ENCODE peak calls at places on chromosome 21, in four cellular contexts. S, L, U and F are unnamed samples.

GRCh38 chr21:18529253-18529652 is 125.7 kb upstream of the TMPRSS15 start:
- DNase-seq in S (no peak), L (no peak), U (no peak), F (no peak)

GRCh38 chr21:38556390-38556789 is 58.1 kb upstream of the ERG start:
- DNase-seq in S (no peak), L (no peak), U (no peak), F (no peak)

GRCh38 chr21:28719731-28720130 is 272.9 kb downstream of the LTN1 start:
- DNase-seq in S (no peak), L (no peak), U (no peak), F (no peak)

GRCh38 chr21:43873673-43874072 is 8.7 kb downstream of the AGPAT3 start:
- DNase-seq in S (no peak), L (no peak), U (no peak), F (no peak)

GRCh38 chr21:41361786-41362604 is at the start of gene MX2:
- DNase-seq in S (peak), L (peak), U (peak), F (peak)

GRCh38 chr21:46392921-46393320 is 65.8 kb upstream of the DIP2A start:
- DNase-seq in S (peak), L (peak), U (peak), F (peak)

GRCh38 chr21:36450511-36450910 is 29.4 kb downstream of the CLDN14 start:
- DNase-seq in S (no peak), L (no peak), U (peak), F (no peak)

GRCh38 chr21:41411449-41412089 is 14.5 kb upstream of the MX1 start:
- DNase-seq in S (no peak), L (peak), U (no peak), F (no peak)

GRCh38 chr21:41611966-41612606 is 104.1 kb upstream of the TMPRSS2 start:
- DNase-seq in S (no peak), L (no peak), U (peak), F (no peak)

GRCh38 chr21:46489800-46490199 is 31.1 kb downstream of the DIP2A start:
- DNase-seq in S (no peak), L (no peak), U (no peak), F (no peak)

GRCh38 chr21:28699591-28700259 is 293.0 kb downstream of the LTN1 start:
- DNase-seq in S (no peak), L (no peak), U (no peak), F (no peak)

DNA sequence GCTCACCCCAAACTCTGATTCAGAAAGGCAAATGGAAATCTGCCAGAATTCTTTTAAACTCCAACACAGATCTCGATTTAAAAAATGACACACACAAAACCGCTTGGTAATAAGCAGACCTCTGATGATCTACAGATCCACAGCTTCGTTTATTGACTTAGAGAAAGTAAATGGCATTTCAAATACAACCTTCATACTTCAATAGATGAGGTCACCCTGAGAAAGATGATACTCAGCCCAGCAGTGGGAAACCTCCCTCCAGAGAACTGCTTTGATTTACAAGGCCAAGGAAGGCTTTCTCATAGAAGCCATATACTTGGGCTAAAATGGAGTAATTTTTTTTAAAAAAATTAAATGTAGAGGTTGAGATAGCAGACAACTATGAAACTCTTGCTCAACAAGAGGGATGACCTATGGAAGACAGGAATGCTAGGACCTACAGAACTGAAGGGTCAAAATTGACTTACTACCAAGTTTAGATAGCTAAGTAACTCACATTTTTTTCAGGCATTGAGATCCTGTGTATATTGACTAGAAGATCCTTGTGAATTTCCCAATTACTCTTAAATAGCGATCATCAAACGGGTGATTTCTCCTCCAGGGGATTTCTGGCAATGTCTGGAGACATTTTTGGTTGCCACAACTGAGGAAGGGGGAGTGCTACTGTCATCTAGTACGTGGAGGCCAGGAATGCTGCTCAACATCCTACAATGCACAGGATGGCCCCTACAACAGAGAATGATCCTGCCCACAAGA is 143.9 kb downstream of the CLIC6 start:
- DNase-seq in S (no peak), L (no peak), U (peak), F (no peak)
- H3K4me3 ChIP-seq in S (no peak), L (no peak), U (no peak), F (no peak)

GRCh38 chr21:25240974-25241373 is 366.3 kb downstream of the MRPL39 start:
- DNase-seq in S (no peak), L (no peak), U (no peak), F (no peak)
- H3K4me3 ChIP-seq in S (no peak), L (no peak), U (no peak), F (no peak)

GRCh38 chr21:32653326-32653901 is 41.2 kb upstream of the CFAP298 start:
- DNase-seq in S (no peak), L (no peak), U (peak), F (no peak)

GRCh38 chr21:32658524-32658923 is 46.3 kb upstream of the CFAP298 start:
- DNase-seq in S (no peak), L (no peak), U (no peak), F (no peak)
- H3K4me3 ChIP-seq in S (no peak), L (no peak), U (no peak), F (no peak)

DNA sequence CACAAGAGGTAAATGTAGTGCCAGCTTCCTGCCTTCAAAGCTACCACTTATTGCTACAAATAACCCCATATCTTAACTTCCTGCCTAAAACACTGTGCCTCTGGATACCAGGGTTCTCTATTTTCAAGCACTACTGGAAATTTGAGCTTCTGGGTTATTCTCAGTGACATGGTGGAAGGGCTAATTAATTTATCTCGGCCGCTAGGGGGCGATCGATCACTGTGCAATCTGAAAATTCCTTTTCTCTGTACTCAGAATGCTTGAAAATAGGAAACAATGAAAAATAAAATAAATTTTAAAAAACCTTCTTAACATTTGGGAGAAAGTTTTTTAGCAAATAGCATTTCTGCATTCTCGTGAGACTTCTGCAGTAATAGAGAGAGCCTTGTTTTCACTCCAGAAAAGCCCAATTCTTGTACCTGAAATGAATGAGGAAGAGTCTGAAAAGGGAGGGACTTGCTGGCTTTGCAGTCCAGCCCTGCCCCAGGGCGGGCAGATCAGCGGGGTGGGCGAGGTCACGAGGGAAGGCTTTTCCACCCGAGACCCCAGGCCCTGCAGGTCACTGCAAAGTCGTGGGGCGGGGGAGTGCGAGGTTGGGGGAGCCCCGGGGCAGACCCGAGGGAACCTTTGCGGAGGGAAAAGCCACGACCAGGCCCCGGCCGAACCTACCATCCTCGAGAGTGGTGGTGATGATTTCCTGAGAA is 276.7 kb downstream of the PCP4 start:
- DNase-seq in S (no peak), L (peak), U (peak), F (peak)
- H3K4me3 ChIP-seq in S (no peak), L (no peak), U (no peak), F (no peak)

GRCh38 chr21:34029724-34030528 is 43.5 kb upstream of the MRPS6 start:
- DNase-seq in S (peak), L (peak), U (peak), F (no peak)
- H3K4me3 ChIP-seq in S (peak), L (no peak), U (peak), F (no peak)

DNA sequence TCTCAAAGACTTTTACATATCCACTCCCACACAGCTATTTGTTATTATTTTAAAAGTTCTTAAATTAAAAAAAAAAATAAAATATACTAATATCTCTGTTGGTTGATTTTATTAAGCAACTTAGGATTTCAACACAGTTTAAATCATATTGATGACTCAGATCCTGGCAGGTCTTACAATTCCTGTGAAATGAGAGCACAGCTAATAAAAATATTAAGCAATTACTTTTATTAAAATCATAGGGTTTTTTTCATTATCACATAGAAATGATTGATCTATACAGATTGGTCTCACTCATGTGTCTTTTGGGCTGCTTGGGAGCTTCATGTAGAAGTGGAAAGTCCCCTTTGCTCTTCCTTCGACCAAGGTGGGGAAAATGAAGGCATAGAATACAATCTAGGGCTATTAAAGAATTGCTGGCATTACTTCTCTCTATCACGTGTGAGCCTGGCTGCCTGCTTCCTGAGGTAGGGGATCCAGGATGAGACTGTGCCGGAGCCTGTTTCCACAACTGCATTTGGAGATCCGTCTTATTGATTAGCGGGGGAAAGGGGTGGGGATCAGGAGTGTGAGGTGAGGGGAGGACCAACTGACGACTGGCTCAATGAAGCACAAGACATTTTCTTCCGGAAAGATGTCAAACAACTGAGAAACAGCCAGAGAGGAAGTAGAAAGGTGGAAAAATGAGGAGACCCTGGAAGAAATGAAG is 858.0 kb downstream of the USP25 start:
- DNase-seq in S (peak), L (no peak), U (peak), F (no peak)
- H3K4me3 ChIP-seq in S (peak), L (no peak), U (peak), F (peak)

DNA sequence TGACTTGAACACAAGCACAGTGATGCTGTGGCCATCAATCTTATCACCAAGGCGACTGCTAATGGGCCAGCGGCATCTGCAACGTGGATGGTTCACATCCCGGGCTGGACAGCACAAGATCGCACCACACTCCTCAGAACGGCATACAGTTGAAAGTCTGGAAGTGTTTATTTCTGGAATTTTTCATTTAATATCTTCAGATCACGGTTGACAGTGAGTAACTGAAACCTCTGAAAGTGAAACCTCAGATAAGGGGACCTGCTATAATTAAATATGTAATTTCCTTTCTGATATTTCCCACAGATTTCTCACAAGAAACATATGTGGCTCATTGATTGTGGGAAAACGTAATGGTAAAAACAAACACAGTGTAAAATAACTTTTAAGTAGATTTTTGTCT is 83.7 kb downstream of the POFUT2 start:
- DNase-seq in S (no peak), L (no peak), U (no peak), F (no peak)
- H3K4me3 ChIP-seq in S (no peak), L (no peak), U (no peak), F (no peak)